ENCODE peak calls at places on chromosomes 13 and 19, in four cellular contexts. J is hippocampal formation, B is upper lobe of right lung, M is nucleus accumbens. O is an unnamed sample.

GRCh38 chr19:38899447-38900219 is at the start of the genes NFKBIB and SIRT2:
- DNase-seq in J (peak; percentile 100), B (peak; percentile 99), M (peak; percentile 97), O (peak; percentile 100)

GRCh38 chr13:26502826-26503225 is 54.7 kb upstream of the WASF3 start:
- DNase-seq in J (no peak), B (no peak), M (no peak), O (no peak)

GRCh38 chr19:956747-957451 is 27.2 kb upstream of the WDR18 start:
- DNase-seq in J (no peak), B (no peak), M (no peak), O (peak; percentile 79)

GRCh38 chr13:30750036-30750435 is 14.7 kb downstream of the ALOX5AP start:
- DNase-seq in J (no peak), B (no peak), M (no peak), O (no peak)

GRCh38 chr13:111577429-111577828 is 257.0 kb downstream of the TEX29 start:
- DNase-seq in J (no peak), B (no peak), M (no peak), O (no peak)

GRCh38 chr19:3868770-3869456 is at the start of gene ZFR2:
- DNase-seq in J (no peak), B (no peak), M (no peak), O (no peak)

GRCh38 chr19:2494447-2495129 is 18.7 kb downstream of the GADD45B start:
- DNase-seq in J (peak; percentile 48), B (peak; percentile 89), M (peak; percentile 41), O (peak; percentile 93)

GRCh38 chr19:18496167-18496979 is 25.5 kb downstream of the ELL start:
- DNase-seq in J (no peak), B (peak; percentile 85), M (no peak), O (peak; percentile 90)

GRCh38 chr19:56840452-56841193 is at the start of the genes PEG3 and ZIM2:
- DNase-seq in J (peak; percentile 56), B (no peak), M (peak; percentile 50), O (peak; percentile 90)

GRCh38 chr19:50167314-50167721 is 4.2 kb upstream of the IZUMO2 start:
- DNase-seq in J (no peak), B (no peak), M (no peak), O (peak; percentile 77)

GRCh38 chr19:51959791-51960190 is 26.8 kb downstream of the ZNF350 start:
- DNase-seq in J (no peak), B (no peak), M (no peak), O (no peak)

GRCh38 chr13:111384441-111385181 is 64.2 kb downstream of the TEX29 start:
- DNase-seq in J (no peak), B (no peak), M (no peak), O (no peak)

GRCh38 chr19:47499863-47500830 is 14.7 kb downstream of the NAPA start:
- DNase-seq in J (no peak), B (no peak), M (no peak), O (no peak)

GRCh38 chr19:29565171-29565570 is 39.4 kb downstream of the VSTM2B start:
- DNase-seq in J (no peak), B (no peak), M (no peak), O (no peak)

GRCh38 chr13:95137096-95137495 is 164.2 kb downstream of the ABCC4 start:
- DNase-seq in J (no peak), B (no peak), M (no peak), O (no peak)

GRCh38 chr13:51944428-51944827 is 66.8 kb downstream of the ATP7B start:
- DNase-seq in J (no peak), B (no peak), M (no peak), O (no peak)

GRCh38 chr13:33730147-33730546 is 87.8 kb upstream of the RFC3 start:
- DNase-seq in J (no peak), B (no peak), M (no peak), O (no peak)

GRCh38 chr13:75181906-75182305 is 300.1 kb downstream of the TBC1D4 start:
- DNase-seq in J (no peak), B (no peak), M (no peak), O (no peak)

GRCh38 chr19:5028229-5028886 is 59.4 kb downstream of the KDM4B start:
- DNase-seq in J (no peak), B (no peak), M (no peak), O (no peak)

GRCh38 chr19:52473655-52474350 is 20.4 kb downstream of the ZNF578 start:
- DNase-seq in J (no peak), B (no peak), M (no peak), O (no peak)

GRCh38 chr19:39507715-39508364 is 7.1 kb upstream of the SELENOV start:
- DNase-seq in J (no peak), B (no peak), M (no peak), O (no peak)

GRCh38 chr13:40376296-40376849 is 290.1 kb downstream of the FOXO1 start:
- DNase-seq in J (no peak), B (no peak), M (no peak), O (no peak)